ENCODE peak calls at places on chromosomes 5 and 9, in eight cellular contexts. Q is CD4-positive, CD25-positive, alpha-beta regulatory T cell; F is hepatocyte; I is astrocyte; R is small intestine; J is tibial nerve; G is GM12878; X is SJSA1. O is an unnamed sample.

GRCh38 chr5:64229163-64229774 is 63.6 kb downstream of the RNF180 start:
- DNase-seq in Q (peak; percentile 5), J (no peak), X (peak; percentile 12), G (no peak), R (peak; percentile 33), I (peak; percentile 9), F (peak; percentile 60), O (no peak)

GRCh38 chr5:179387151-179388110 is 42.2 kb upstream of the ADAMTS2 start:
- DNase-seq in Q (no peak), G (no peak), I (no peak), J (no peak), R (no peak), X (no peak), F (no peak), O (no peak)

GRCh38 chr9:38047301-38048251 is 21.5 kb downstream of the SHB start:
- DNase-seq in G (no peak), I (peak; percentile 97), J (no peak), F (peak; percentile 80), Q (no peak), X (peak; percentile 83), R (peak; percentile 97), O (peak; percentile 71)

GRCh38 chr5:111699976-111700375 is 57.0 kb downstream of the NREP start:
- DNase-seq in I (peak; percentile 44), R (peak; percentile 61), G (no peak), X (no peak), F (no peak), Q (no peak), J (no peak), O (no peak)

GRCh38 chr5:14615365-14615764 is 33.8 kb downstream of the OTULINL start:
- DNase-seq in G (no peak), I (no peak), R (no peak), X (no peak), F (no peak), Q (no peak), J (no peak), O (no peak)

GRCh38 chr5:157745041-157745456 is 1.5 kb downstream of the LSM11 start:
- DNase-seq in I (no peak), Q (no peak), J (no peak), G (no peak), X (no peak), R (no peak), F (no peak), O (no peak)

GRCh38 chr5:157309796-157310195 is 43.9 kb downstream of the CYFIP2 start:
- DNase-seq in F (no peak), Q (no peak), R (no peak), I (no peak), X (no peak), G (no peak), J (no peak), O (no peak)

GRCh38 chr5:147169846-147170245 is 65.0 kb upstream of the STK32A start:
- DNase-seq in R (peak; percentile 64), Q (no peak), X (no peak), J (no peak), F (no peak), I (no peak), G (no peak), O (no peak)

GRCh38 chr5:147208134-147208533 is 26.7 kb upstream of the STK32A start:
- DNase-seq in J (no peak), X (no peak), G (no peak), Q (no peak), F (no peak), I (peak; percentile 50), R (no peak), O (no peak)

GRCh38 chr5:150227606-150228273 is 37.9 kb downstream of the SLC6A7 start:
- DNase-seq in R (no peak), X (no peak), G (no peak), F (no peak), I (no peak), Q (no peak), J (no peak), O (no peak)

GRCh38 chr9:94166237-94167054 is 82.2 kb downstream of the PTPDC1 start:
- DNase-seq in F (peak; percentile 100), X (peak; percentile 99), R (peak; percentile 99), Q (peak; percentile 93), J (peak; percentile 97), I (peak; percentile 97), G (peak; percentile 88), O (peak; percentile 99)

GRCh38 chr5:133360693-133361479 is 251.5 kb downstream of the FSTL4 start:
- DNase-seq in R (no peak), X (no peak), G (no peak), Q (no peak), F (no peak), I (no peak), J (no peak), O (no peak)

GRCh38 chr9:32969270-32969669 is 32.2 kb downstream of the APTX start:
- DNase-seq in Q (no peak), I (peak; percentile 69), F (no peak), R (no peak), X (no peak), G (no peak), J (no peak), O (no peak)

GRCh38 chr5:56565693-56566092 is 249.7 kb upstream of the MAP3K1 start:
- DNase-seq in F (no peak), X (no peak), Q (no peak), R (no peak), J (no peak), I (no peak), G (no peak), O (no peak)

GRCh38 chr9:90878562-90878961 is 76.9 kb downstream of the SYK start:
- DNase-seq in X (no peak), I (no peak), G (no peak), F (no peak), Q (no peak), R (no peak), J (no peak), O (no peak)

GRCh38 chr5:15013654-15014463 is 142.3 kb upstream of the ANKH start:
- DNase-seq in G (no peak), F (peak; percentile 84), Q (peak; percentile 31), R (peak; percentile 73), J (no peak), I (peak; percentile 55), X (peak; percentile 75), O (no peak)

GRCh38 chr5:68054625-68055024 is 160.9 kb upstream of the PIK3R1 start:
- DNase-seq in G (no peak), Q (no peak), J (no peak), I (no peak), F (no peak), X (no peak), R (peak; percentile 62), O (no peak)

GRCh38 chr5:171978519-171978918 is 27.9 kb downstream of the FBXW11 start:
- DNase-seq in X (no peak), R (no peak), I (no peak), Q (no peak), G (peak; percentile 57), F (no peak), J (no peak), O (no peak)

GRCh38 chr5:157100140-157100679 is 8.6 kb downstream of the HAVCR2 start:
- DNase-seq in F (no peak), I (peak; percentile 22), Q (no peak), J (no peak), G (peak; percentile 11), X (no peak), R (no peak), O (no peak)

GRCh38 chr9:101027246-101027645 is 1.3 kb upstream of the PLPPR1 start:
- DNase-seq in J (no peak), I (no peak), F (no peak), R (no peak), Q (no peak), G (no peak), X (no peak), O (no peak)

GRCh38 chr5:153661897-153662296 is 171.4 kb downstream of the GRIA1 start:
- DNase-seq in J (no peak), G (no peak), F (no peak), I (no peak), R (no peak), X (no peak), Q (no peak), O (no peak)

GRCh38 chr5:6920628-6921256 is 207.5 kb downstream of the TENT4A start:
- DNase-seq in J (no peak), R (no peak), I (no peak), X (no peak), G (no peak), Q (no peak), F (no peak), O (no peak)

GRCh38 chr5:115932991-115933390 is 29.3 kb upstream of the LVRN start:
- DNase-seq in F (peak; percentile 6), I (peak; percentile 14), G (no peak), Q (no peak), R (no peak), J (no peak), X (peak; percentile 35), O (no peak)
- H3K4me3 ChIP-seq in F (no peak overlapping the region), I (no peak overlapping the region), G (no peak overlapping the region), Q (no peak overlapping the region), R (no peak overlapping the region), J (no peak overlapping the region), X (no peak overlapping the region), O (no peak overlapping the region)

DNA sequence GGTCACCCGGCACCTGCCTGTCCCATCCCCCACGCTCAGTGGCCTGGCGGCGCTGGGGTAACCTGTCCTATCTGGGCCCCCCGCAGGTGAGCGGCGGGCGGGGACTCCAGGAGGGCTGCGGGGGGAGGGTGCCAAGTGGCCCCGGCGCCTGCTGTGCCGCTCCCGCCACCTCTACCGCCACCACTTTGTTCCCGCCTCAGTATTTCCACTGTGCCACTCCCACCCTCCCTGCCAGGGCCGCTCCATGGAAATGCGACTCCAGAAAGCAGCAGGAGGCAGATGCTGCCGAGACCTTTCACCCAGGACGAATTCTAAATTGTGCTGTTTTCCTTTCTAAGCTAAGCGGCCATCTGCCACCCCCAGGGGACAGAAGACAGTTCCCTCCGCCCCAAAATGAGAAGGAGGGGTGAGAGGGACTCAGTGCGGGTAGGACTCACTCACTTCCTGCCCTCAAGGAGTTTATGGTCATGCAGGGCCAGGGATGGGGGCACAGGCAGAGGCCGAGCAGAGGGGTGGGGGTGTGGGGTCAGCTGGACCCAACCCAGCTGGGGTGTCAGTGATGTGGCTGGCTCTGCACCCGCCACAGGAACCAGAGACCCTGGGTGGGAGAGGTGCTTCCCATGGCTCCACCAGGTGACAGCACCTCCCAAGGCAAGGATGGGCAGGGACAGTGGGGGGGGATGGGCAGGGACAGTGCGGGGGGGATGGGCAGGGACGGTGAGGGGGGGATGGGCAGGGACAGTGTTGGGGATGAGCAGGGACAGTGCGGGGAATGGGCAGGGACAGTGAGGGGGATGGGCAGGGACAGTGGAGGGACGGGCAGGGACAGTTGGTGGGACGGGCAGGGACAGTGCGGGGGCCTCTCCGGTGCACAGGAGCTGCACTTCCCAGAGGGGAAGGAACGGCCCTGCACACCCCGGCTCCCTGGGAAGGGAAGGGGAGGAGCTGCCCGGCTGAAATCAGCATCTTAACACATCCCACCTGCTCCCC is 17.8 kb downstream of the NOTCH1 start:
- DNase-seq in J (no peak), F (peak; percentile 63), G (no peak), R (peak; percentile 70), Q (no peak), X (no peak), I (no peak), O (no peak)
- H3K4me1 ChIP-seq in J (no peaks in the 10 kb centered on the region), F (peaks cover 14% of the 10 kb centered on the region), G (peaks cover 26% of the 10 kb centered on the region), R (peaks cover 34% of the 10 kb centered on the region), Q (peaks cover 45% of the 10 kb centered on the region), X (no peaks in the 10 kb centered on the region), I (peaks cover 6% of the 10 kb centered on the region), O (no peaks in the 10 kb centered on the region)

GRCh38 chr5:78699565-78700143 is 51.1 kb upstream of the LHFPL2 start:
- DNase-seq in X (peak; percentile 90), G (no peak), R (peak; percentile 94), I (peak; percentile 97), F (peak; percentile 83), J (no peak), Q (no peak), O (no peak)
- H3K4me3 ChIP-seq in X (no peak overlapping the region), G (no peak overlapping the region), R (no peak overlapping the region), I (peak overlapping the region; percentile 3), F (no peak overlapping the region), J (no peak overlapping the region), Q (no peak overlapping the region), O (no peak overlapping the region)

GRCh38 chr9:115397591-115398312 is 279.8 kb upstream of the TNC start:
- DNase-seq in X (no peak), F (no peak), J (no peak), Q (no peak), R (no peak), G (no peak), I (no peak), O (no peak)
- H3K4me1 ChIP-seq in X (peaks cover 12% of the 10 kb centered on the region), F (peaks cover 14% of the 10 kb centered on the region), J (no peaks in the 10 kb centered on the region), Q (no peaks in the 10 kb centered on the region), R (no peaks in the 10 kb centered on the region), G (no peaks in the 10 kb centered on the region), I (peaks cover 16% of the 10 kb centered on the region), O (no peaks in the 10 kb centered on the region)

O was measured in breast epithelium.